ENCODE peak calls at places on chromosome 20, in ten cellular contexts. W, J, H, S, F, X, A, B, U and L are unnamed samples.

GRCh38 chr20:4667371-4667773 is 54.3 kb upstream of the PRND start:
- DNase-seq in F (no peak), B (no peak), X (no peak), A (peak; percentile 41), U (no peak), S (no peak), J (no peak), W (no peak), H (no peak), L (no peak)

GRCh38 chr20:52076164-52076563 is 115.4 kb downstream of the ZFP64 start:
- DNase-seq in J (no peak), B (no peak), S (no peak), X (peak; percentile 43), U (no peak), H (no peak), A (no peak), F (no peak), W (no peak), L (no peak)

GRCh38 chr20:46348231-46348803 is 40.0 kb upstream of the CDH22 start:
- DNase-seq in F (no peak), H (no peak), J (no peak), U (no peak), X (peak; percentile 21), B (no peak), W (peak; percentile 74), S (no peak), A (no peak), L (no peak)

GRCh38 chr20:41475507-41475906 is 108.9 kb upstream of the EMILIN3 start:
- DNase-seq in A (peak; percentile 20), H (no peak), J (no peak), S (no peak), B (no peak), X (peak; percentile 9), F (no peak), W (no peak), U (no peak), L (no peak)

GRCh38 chr20:36717657-36718056 is 28.2 kb downstream of the NDRG3 start:
- DNase-seq in X (no peak), B (peak; percentile 4), F (no peak), U (no peak), S (no peak), W (peak; percentile 71), A (peak; percentile 44), H (no peak), J (no peak), L (peak; percentile 67)

GRCh38 chr20:63260943-63261807 is 6.9 kb upstream of the NKAIN4 start:
- DNase-seq in B (no peak), J (no peak), X (peak; percentile 17), H (no peak), A (no peak), F (no peak), U (no peak), W (no peak), S (no peak), L (no peak)

GRCh38 chr20:15613530-15613929 is 959.7 kb downstream of the KIF16B start:
- DNase-seq in S (no peak), W (no peak), U (no peak), F (no peak), X (no peak), B (no peak), A (no peak), J (peak; percentile 41), H (no peak), L (no peak)

GRCh38 chr20:44247676-44248419 is 740 bp downstream of the GDAP1L1 start:
- DNase-seq in W (peak; percentile 33), H (no peak), S (no peak), F (no peak), U (peak; percentile 13), A (peak; percentile 71), B (peak; percentile 5), J (no peak), X (peak; percentile 21), L (no peak)

GRCh38 chr20:10565191-10565921 is 108.4 kb downstream of the JAG1 start:
- DNase-seq in F (no peak), U (no peak), A (peak; percentile 62), W (no peak), H (no peak), J (peak; percentile 53), X (peak; percentile 90), S (peak; percentile 33), B (no peak), L (no peak)

GRCh38 chr20:32989507-32990283 is 14.5 kb downstream of the SUN5 start:
- DNase-seq in A (no peak), B (no peak), X (no peak), S (no peak), H (no peak), F (no peak), W (no peak), J (no peak), U (no peak), L (no peak)

GRCh38 chr20:17935186-17935585 is 33.4 kb downstream of the SNX5 start:
- DNase-seq in H (no peak), X (no peak), A (peak; percentile 76), F (no peak), J (no peak), S (no peak), B (no peak), W (no peak), U (no peak), L (no peak)

GRCh38 chr20:62792182-62792939 is 3.9 kb upstream of the MRGBP start:
- DNase-seq in H (no peak), B (no peak), W (no peak), X (no peak), S (no peak), U (no peak), J (no peak), F (no peak), A (no peak), L (no peak)

GRCh38 chr20:25525857-25526256 is 59.5 kb downstream of the NINL start:
- DNase-seq in A (peak; percentile 13), S (peak; percentile 87), X (peak; percentile 96), J (peak; percentile 98), W (no peak), F (no peak), H (no peak), U (no peak), B (no peak), L (no peak)

GRCh38 chr20:25278636-25279361 is 30.9 kb downstream of the PYGB start:
- DNase-seq in F (no peak), X (no peak), J (no peak), W (no peak), S (no peak), U (no peak), B (no peak), H (peak; percentile 16), A (no peak), L (no peak)

GRCh38 chr20:5033566-5033965 is 32.3 kb upstream of the SLC23A2 start:
- DNase-seq in U (no peak), X (no peak), B (no peak), A (no peak), W (no peak), S (no peak), J (peak; percentile 18), H (no peak), F (no peak), L (no peak)

GRCh38 chr20:12702312-12702711 is 306.5 kb upstream of the SPTLC3 start:
- DNase-seq in H (no peak), B (no peak), W (no peak), S (no peak), X (no peak), J (no peak), A (no peak), F (no peak), U (no peak), L (no peak)

GRCh38 chr20:44967207-44967807 is 995 bp downstream of the STK4 start:
- DNase-seq in A (peak; percentile 76), J (no peak), H (no peak), W (no peak), S (no peak), B (no peak), U (no peak), X (no peak), F (no peak), L (no peak)

GRCh38 chr20:44418069-44418905 is 57.4 kb upstream of the TTPAL start:
- DNase-seq in U (no peak), B (no peak), W (no peak), A (no peak), S (no peak), H (no peak), X (no peak), F (no peak), J (no peak), L (no peak)

GRCh38 chr20:64160536-64161495 is 3.4 kb upstream of the MYT1 start:
- DNase-seq in U (no peak), S (no peak), H (no peak), J (no peak), B (no peak), X (no peak), W (no peak), F (no peak), A (no peak), L (no peak)

GRCh38 chr20:21052686-21053001 is 53.5 kb downstream of the LINC00237 start:
- DNase-seq in A (no peak), X (no peak), W (no peak), S (no peak), B (no peak), F (no peak), J (no peak), H (no peak), U (no peak), L (no peak)

GRCh38 chr20:8627386-8628030 is 441.4 kb upstream of the PLCB4 start:
- DNase-seq in S (no peak), A (no peak), H (no peak), F (no peak), B (no peak), U (no peak), X (peak; percentile 4), W (no peak), J (no peak), L (no peak)

GRCh38 chr20:20521736-20522135 is 153.8 kb downstream of the INSM1 start:
- DNase-seq in F (no peak), J (no peak), S (no peak), U (no peak), X (no peak), W (no peak), H (no peak), B (no peak), A (no peak), L (no peak)

GRCh38 chr20:10536531-10536930 is 101.4 kb downstream of the SLX4IP start:
- DNase-seq in J (no peak), X (peak; percentile 80), S (peak; percentile 40), F (no peak), W (no peak), B (no peak), A (peak; percentile 64), H (peak; percentile 54), U (no peak), L (no peak)

GRCh38 chr20:25076731-25077609 is 5.0 kb downstream of the VSX1 start:
- DNase-seq in W (peak; percentile 90), X (no peak), J (no peak), H (peak; percentile 68), F (no peak), A (peak; percentile 70), S (peak; percentile 54), U (no peak), B (no peak), L (peak; percentile 52)

GRCh38 chr20:3248167-3248992 is 9.4 kb upstream of the SLC4A11 start:
- DNase-seq in B (no peak), J (no peak), A (peak; percentile 81), X (peak; percentile 33), F (no peak), H (no peak), U (no peak), S (no peak), W (no peak), L (no peak)

GRCh38 chr20:46973801-46974200 is 79.2 kb downstream of the EYA2 start:
- DNase-seq in W (no peak), F (no peak), U (no peak), A (no peak), S (no peak), J (no peak), B (no peak), X (no peak), H (no peak), L (no peak)

GRCh38 chr20:36093025-36093803 is 61.3 kb upstream of the EPB41L1 start:
- DNase-seq in F (no peak), W (peak; percentile 66), X (peak; percentile 18), U (peak; percentile 11), S (no peak), A (peak; percentile 48), J (no peak), B (no peak), H (peak; percentile 67), L (no peak)

GRCh38 chr20:824490-824889 is 9.0 kb upstream of the FAM110A start:
- DNase-seq in X (no peak), W (no peak), H (no peak), A (no peak), U (no peak), J (no peak), S (no peak), F (no peak), B (no peak), L (no peak)